ENCODE peak calls at places on chromosomes 2 and 18, in six cellular contexts. Q is anterior cingulate cortex, V is AG04449, O is kidney tubule cell, G is HT1080, C is hypothalamus. X is an unnamed sample.

GRCh38 chr2:233185320-233185719 is 66.2 kb upstream of the ATG16L1 start:
- DNase-seq in G (no peak), C (no peak), V (no peak), O (no peak), Q (no peak), X (no peak)

GRCh38 chr2:83420993-83421392 is 1038.1 kb downstream of the SUCLG1 start:
- DNase-seq in V (no peak), Q (no peak), O (no peak), G (no peak), C (no peak), X (no peak)

GRCh38 chr2:153291718-153292117 is 186.8 kb downstream of the RPRM start:
- DNase-seq in C (no peak), O (no peak), V (no peak), Q (no peak), G (no peak), X (no peak)

GRCh38 chr2:24463271-24463670 is 27.8 kb upstream of the NCOA1 start:
- DNase-seq in Q (no peak), V (no peak), O (no peak), C (no peak), G (no peak), X (no peak)

GRCh38 chr18:41714872-41715271 is 240.2 kb upstream of the PIK3C3 start:
- DNase-seq in O (no peak), G (no peak), V (no peak), Q (no peak), C (no peak), X (no peak)

GRCh38 chr2:45353879-45354278 is 257.2 kb downstream of the SRBD1 start:
- DNase-seq in Q (no peak), G (peak; percentile 99), O (peak; percentile 93), V (peak; percentile 90), C (no peak), X (no peak)

GRCh38 chr2:141316606-141317005 is 814.2 kb downstream of the LRP1B start:
- DNase-seq in C (no peak), V (no peak), G (peak; percentile 25), O (no peak), Q (no peak), X (no peak)

GRCh38 chr2:113126845-113127645 is at the start of gene IL1RN:
- DNase-seq in Q (no peak), O (no peak), C (no peak), G (no peak), V (no peak), X (no peak)

GRCh38 chr2:166700079-166700478 is 188.2 kb upstream of the XIRP2 start:
- DNase-seq in V (no peak), Q (no peak), G (no peak), C (no peak), O (no peak), X (no peak)

GRCh38 chr2:188326290-188326668 is 34.6 kb downstream of the GULP1 start:
- DNase-seq in Q (no peak), V (no peak), G (no peak), O (no peak), C (no peak), X (no peak)

GRCh38 chr2:216855079-216855478 is 4.8 kb downstream of the TNP1 start:
- DNase-seq in C (no peak), O (no peak), Q (no peak), G (no peak), V (no peak), X (no peak)

GRCh38 chr2:231605607-231606091 is 13.0 kb downstream of the TEX44 start:
- DNase-seq in V (no peak), G (no peak), C (peak; percentile 44), Q (peak; percentile 45), O (no peak), X (no peak)

GRCh38 chr2:26770986-26771586 is 7.0 kb downstream of the SLC35F6 start:
- DNase-seq in Q (peak; percentile 36), O (peak; percentile 87), C (no peak), G (no peak), V (peak; percentile 52), X (no peak)

GRCh38 chr2:96599941-96600340 is 38.2 kb downstream of the KANSL3 start:
- DNase-seq in G (no peak), Q (no peak), V (no peak), O (no peak), C (no peak), X (no peak)

GRCh38 chr18:25058520-25058919 is 293.4 kb downstream of the ZNF521 start:
- DNase-seq in O (no peak), G (peak; percentile 32), V (no peak), Q (peak; percentile 30), C (no peak), X (no peak)

GRCh38 chr2:100972452-100972851 is 29.6 kb upstream of the RPL31 start:
- DNase-seq in V (no peak), Q (no peak), O (no peak), C (no peak), G (no peak), X (no peak)

GRCh38 chr18:79223431-79223830 is 154.2 kb downstream of the ATP9B start:
- DNase-seq in G (no peak), V (no peak), C (no peak), Q (no peak), O (no peak), X (no peak)

GRCh38 chr2:155223781-155224406 is 525.4 kb downstream of the KCNJ3 start:
- DNase-seq in C (no peak), O (peak; percentile 33), V (no peak), Q (no peak), G (no peak), X (no peak)

GRCh38 chr2:142965464-142965863 is 88.0 kb downstream of the KYNU start:
- DNase-seq in C (no peak), G (peak; percentile 79), O (peak; percentile 45), Q (no peak), V (no peak), X (no peak)

GRCh38 chr2:199985625-199986207 is 30.3 kb downstream of the MAIP1 start:
- DNase-seq in O (peak; percentile 82), V (no peak), C (no peak), G (peak; percentile 75), Q (peak; percentile 31), X (peak; percentile 80)

GRCh38 chr2:43117521-43118143 is 108.8 kb downstream of the ZFP36L2 start:
- DNase-seq in O (no peak), Q (no peak), G (no peak), C (no peak), V (peak; percentile 10), X (no peak)

GRCh38 chr2:71082402-71083252 is 14.2 kb downstream of the NAGK start:
- DNase-seq in Q (no peak), V (no peak), G (no peak), O (no peak), C (no peak), X (no peak)

GRCh38 chr2:107633580-107634147 is 193.0 kb upstream of the RGPD4 start:
- DNase-seq in G (peak; percentile 94), V (peak; percentile 70), Q (no peak), O (peak; percentile 90), C (no peak), X (no peak)

GRCh38 chr2:216500572-216500971 is 1.9 kb downstream of the RPL37A start:
- DNase-seq in O (no peak), Q (no peak), V (no peak), C (no peak), G (no peak), X (no peak)

GRCh38 chr2:36455788-36456187 is 100.2 kb downstream of the CRIM1 start:
- DNase-seq in G (peak; percentile 30), V (no peak), O (no peak), C (no peak), Q (no peak), X (no peak)

GRCh38 chr18:1928711-1929110 is 642.6 kb downstream of the METTL4 start:
- DNase-seq in V (no peak), G (no peak), C (no peak), O (no peak), Q (no peak), X (no peak)

GRCh38 chr2:188665196-188665595 is 309.0 kb upstream of the COL3A1 start:
- DNase-seq in C (no peak), O (peak; percentile 20), Q (no peak), V (no peak), G (peak; percentile 43), X (no peak)

GRCh38 chr2:96800762-96801463 is 15.2 kb upstream of the CNNM3 start:
- DNase-seq in Q (peak; percentile 70), V (no peak), G (peak; percentile 24), C (peak; percentile 21), O (peak; percentile 79), X (peak; percentile 30)

GRCh38 chr2:218051908-218052307 is 17.1 kb upstream of the RUFY4 start:
- DNase-seq in G (no peak), C (no peak), O (peak; percentile 63), Q (no peak), V (no peak), X (no peak)